ENCODE peak calls at places on chromosomes 13 and 19, in five cellular contexts. K is HCT116; I is heart right ventricle; E is GM23248; X is activated CD8-positive, alpha-beta T cell treated with anti-CD3 and anti-CD28 coated beads, Interleukin-2, amount 10 ng/mL, durations not matched to agents 7 days and 5 days. J is an unnamed sample.

GRCh38 chr13:50676602-50677001 is 166.9 kb downstream of the DLEU7 start:
- DNase-seq in X (no peak), I (no peak), E (peak), K (no peak), J (no peak)

GRCh38 chr13:32019612-32020233 is 11.9 kb upstream of the FRY start:
- DNase-seq in I (no peak), E (peak), K (peak), X (peak), J (no peak)

GRCh38 chr19:49506575-49507105 is 5.8 kb upstream of the FCGRT start:
- DNase-seq in I (no peak), X (peak), K (no peak), E (peak), J (no peak)

GRCh38 chr19:7196721-7197168 is 97.5 kb downstream of the INSR start:
- DNase-seq in X (no peak), K (no peak), I (no peak), E (peak), J (no peak)

GRCh38 chr13:48319458-48320395 is 16.2 kb downstream of the RB1 start:
- DNase-seq in I (no peak), X (no peak), E (no peak), K (no peak), J (no peak)

GRCh38 chr13:114067381-114067885 is 65.0 kb downstream of the RASA3 start:
- DNase-seq in I (no peak), K (no peak), E (peak), X (peak), J (no peak)

GRCh38 chr13:32904271-32904670 is 112.0 kb upstream of the KL start:
- DNase-seq in X (no peak), K (no peak), I (no peak), E (no peak), J (no peak)

GRCh38 chr19:41774515-41774980 is 19.2 kb downstream of the CEACAM6 start:
- DNase-seq in K (peak), X (peak), I (no peak), E (no peak), J (peak)

GRCh38 chr13:19618925-19619324 is 14.5 kb upstream of the MPHOSPH8 start:
- DNase-seq in E (peak), K (peak), I (no peak), X (peak), J (no peak)

GRCh38 chr19:12949363-12950284 is 4.0 kb downstream of the RAD23A start:
- DNase-seq in I (no peak), E (peak), K (no peak), X (no peak), J (no peak)

GRCh38 chr13:82292334-82292733 is 1589.9 kb downstream of the SLITRK1 start:
- DNase-seq in E (no peak), X (no peak), K (no peak), I (no peak), J (no peak)

GRCh38 chr13:52104624-52105023 is 24.2 kb downstream of the NEK5 start:
- DNase-seq in K (no peak), E (peak), X (no peak), I (no peak), J (no peak)

GRCh38 chr13:51697181-51697580 is 106.8 kb downstream of the DHRS12 start:
- DNase-seq in I (no peak), E (peak), X (no peak), K (no peak), J (no peak)

GRCh38 chr13:72412481-72412880 is 314.9 kb downstream of the MZT1 start:
- DNase-seq in I (no peak), X (no peak), E (no peak), K (no peak), J (no peak)

GRCh38 chr13:107296804-107297203 is 728.9 kb upstream of the ARGLU1 start:
- DNase-seq in X (no peak), E (peak), K (no peak), I (no peak), J (no peak)

GRCh38 chr19:35346193-35347052 is 1.3 kb upstream of the FFAR1 start:
- DNase-seq in X (peak), I (no peak), K (no peak), E (no peak), J (no peak)

GRCh38 chr19:47280183-47280797 is 5.6 kb downstream of the INAFM1 start:
- DNase-seq in K (no peak), X (peak), I (no peak), E (peak), J (no peak)

GRCh38 chr13:41610426-41610825 is 153.1 kb downstream of the RGCC start:
- DNase-seq in I (peak), E (peak), X (no peak), K (no peak), J (peak)

GRCh38 chr13:23579072-23579885 is 9.1 kb downstream of the TNFRSF19 start:
- DNase-seq in E (peak), I (peak), K (peak), X (peak), J (no peak)

GRCh38 chr13:43880451-43880850 is 747 bp downstream of the LACC1 start:
- DNase-seq in E (peak), I (no peak), K (no peak), X (no peak), J (no peak)